ENCODE peak calls at places on chromosomes 2 and 18, in four cellular contexts. One of them, this sample, is unnamed. For H3K36me3 and H3K4me1, the result is how much of the 10 kb centered on the place peaks cover.

GRCh38 chr2:2787301-2787907 is 456.3 kb upstream of the MYT1L start:
- DNase-seq in neuronal stem cell: no peak
- DNase-seq in colonic mucosa: no peak
- DNase-seq in MM.1S: no peak
- DNase-seq in this sample: no peak

GRCh38 chr18:31998880-31999279 is 19.7 kb upstream of the RNF125 start:
- DNase-seq in colonic mucosa: no peak
- DNase-seq in neuronal stem cell: no peak
- DNase-seq in MM.1S: no peak
- DNase-seq in this sample: no peak

GRCh38 chr2:54471221-54471711 is 15.1 kb downstream of the SPTBN1 start:
- DNase-seq in neuronal stem cell: no peak
- DNase-seq in colonic mucosa: no peak
- DNase-seq in MM.1S: no peak
- DNase-seq in this sample: peak

GRCh38 chr18:42064109-42064508 is 109.1 kb downstream of the PIK3C3 start:
- DNase-seq in colonic mucosa: no peak
- DNase-seq in MM.1S: no peak
- DNase-seq in neuronal stem cell: no peak
- DNase-seq in this sample: no peak

GRCh38 chr2:26627350-26628105 is 13.6 kb downstream of the CIB4 start:
- DNase-seq in MM.1S: no peak
- DNase-seq in colonic mucosa: no peak
- DNase-seq in neuronal stem cell: no peak
- DNase-seq in this sample: no peak

GRCh38 chr18:13835202-13835601 is 11.3 kb downstream of the MC5R start:
- DNase-seq in MM.1S: no peak
- DNase-seq in colonic mucosa: no peak
- DNase-seq in neuronal stem cell: no peak
- DNase-seq in this sample: no peak

GRCh38 chr2:135952891-135953290 is 32.5 kb downstream of the DARS1 start:
- DNase-seq in neuronal stem cell: no peak
- DNase-seq in colonic mucosa: no peak
- DNase-seq in MM.1S: no peak
- DNase-seq in this sample: no peak

GRCh38 chr2:156339110-156339847 is 6.8 kb upstream of the NR4A2 start:
- DNase-seq in neuronal stem cell: no peak
- DNase-seq in MM.1S: no peak
- DNase-seq in colonic mucosa: peak
- DNase-seq in this sample: peak

GRCh38 chr2:109679627-109680026 is 65.5 kb downstream of the SOWAHC start:
- DNase-seq in MM.1S: no peak
- DNase-seq in neuronal stem cell: no peak
- DNase-seq in colonic mucosa: no peak
- DNase-seq in this sample: no peak

GRCh38 chr18:35282353-35282752 is 7.7 kb downstream of the ZSCAN30 start:
- DNase-seq in neuronal stem cell: no peak
- DNase-seq in colonic mucosa: no peak
- DNase-seq in MM.1S: no peak
- DNase-seq in this sample: no peak

GRCh38 chr18:63067939-63068338 is 251.6 kb downstream of the BCL2 start:
- DNase-seq in neuronal stem cell: no peak
- DNase-seq in colonic mucosa: no peak
- DNase-seq in MM.1S: no peak
- DNase-seq in this sample: no peak

GRCh38 chr2:128644745-128645256 is 326.1 kb upstream of the HS6ST1 start:
- DNase-seq in colonic mucosa: no peak
- DNase-seq in neuronal stem cell: peak
- DNase-seq in MM.1S: no peak
- DNase-seq in this sample: no peak

DNA sequence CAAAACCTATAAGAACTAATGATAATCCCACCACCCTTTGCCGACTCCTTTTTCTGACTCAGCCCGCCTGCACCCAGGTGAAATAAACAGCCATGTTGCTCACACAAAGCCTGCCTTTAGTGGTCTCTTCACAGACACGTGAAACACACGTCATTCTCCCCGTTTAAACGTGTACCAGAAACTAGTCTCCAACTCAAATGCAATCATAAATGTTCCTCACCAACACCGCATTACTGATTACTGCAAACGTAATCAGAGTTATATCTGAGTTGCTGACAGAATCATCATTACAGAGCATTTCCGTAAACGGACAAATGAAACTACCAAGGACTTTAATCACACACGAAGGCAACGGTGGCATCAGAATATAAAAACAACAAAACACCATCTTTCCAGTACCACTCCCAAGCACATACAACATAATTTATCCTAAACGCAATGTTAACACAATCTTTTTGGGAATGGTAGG is 1.9 kb downstream of the CLK1 start:
- DNase-seq in neuronal stem cell: no peak
- DNase-seq in colonic mucosa: peak
- DNase-seq in MM.1S: peak
- DNase-seq in this sample: peak
- H3K36me3 ChIP-seq in neuronal stem cell: half or more
- H3K36me3 ChIP-seq in colonic mucosa: under half
- H3K36me3 ChIP-seq in MM.1S: under half
- H3K36me3 ChIP-seq in this sample: half or more

GRCh38 chr2:41735006-41735405 is 312.8 kb upstream of the PKDCC start:
- DNase-seq in neuronal stem cell: no peak
- DNase-seq in MM.1S: no peak
- DNase-seq in colonic mucosa: no peak
- DNase-seq in this sample: no peak

GRCh38 chr2:41736105-41736567 is 311.7 kb upstream of the PKDCC start:
- DNase-seq in MM.1S: no peak
- DNase-seq in neuronal stem cell: no peak
- DNase-seq in colonic mucosa: no peak
- DNase-seq in this sample: no peak

GRCh38 chr2:41735446-41735845 is 312.4 kb upstream of the PKDCC start:
- DNase-seq in neuronal stem cell: no peak
- DNase-seq in colonic mucosa: no peak
- DNase-seq in MM.1S: no peak
- DNase-seq in this sample: no peak

GRCh38 chr2:41737888-41738287 is 309.9 kb upstream of the PKDCC start:
- DNase-seq in colonic mucosa: no peak
- DNase-seq in MM.1S: no peak
- DNase-seq in neuronal stem cell: no peak
- DNase-seq in this sample: no peak

DNA sequence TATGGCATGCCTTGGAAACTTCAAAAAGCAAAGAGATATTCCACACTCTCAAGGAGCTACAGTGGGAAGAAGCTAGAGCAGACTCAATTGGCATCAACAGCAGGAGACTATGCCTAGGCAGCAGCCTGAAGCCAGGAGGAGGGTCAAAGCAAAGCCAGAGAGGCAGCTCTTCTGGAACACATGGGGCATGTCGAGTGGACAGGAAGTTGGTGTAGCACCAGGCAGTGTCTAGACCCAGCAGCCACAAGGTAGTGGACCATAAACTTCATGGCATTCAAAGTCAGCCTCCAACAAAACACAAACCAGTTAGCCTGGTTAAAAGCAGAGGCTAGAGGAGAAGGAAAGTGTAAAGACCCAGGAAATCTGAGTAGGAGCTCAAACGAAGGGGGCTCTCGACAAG is 311.2 kb upstream of the PKDCC start:
- DNase-seq in MM.1S: no peak
- DNase-seq in neuronal stem cell: no peak
- DNase-seq in colonic mucosa: no peak
- DNase-seq in this sample: no peak
- H3K4me3 ChIP-seq in MM.1S: no peak
- H3K4me3 ChIP-seq in neuronal stem cell: no peak
- H3K4me3 ChIP-seq in colonic mucosa: no peak
- H3K4me3 ChIP-seq in this sample: no peak

GRCh38 chr2:174013310-174013751 is 48.2 kb upstream of the SP3 start:
- DNase-seq in neuronal stem cell: no peak
- DNase-seq in MM.1S: no peak
- DNase-seq in colonic mucosa: no peak
- DNase-seq in this sample: no peak

GRCh38 chr2:174014699-174015070 is 49.5 kb upstream of the SP3 start:
- DNase-seq in neuronal stem cell: no peak
- DNase-seq in colonic mucosa: no peak
- DNase-seq in MM.1S: no peak
- DNase-seq in this sample: no peak

GRCh38 chr2:174012347-174013309 is 47.5 kb upstream of the SP3 start:
- DNase-seq in MM.1S: no peak
- DNase-seq in neuronal stem cell: no peak
- DNase-seq in colonic mucosa: peak
- DNase-seq in this sample: no peak

GRCh38 chr2:174015428-174015827 is 50.3 kb upstream of the SP3 start:
- DNase-seq in MM.1S: no peak
- DNase-seq in colonic mucosa: no peak
- DNase-seq in neuronal stem cell: no peak
- DNase-seq in this sample: no peak

DNA sequence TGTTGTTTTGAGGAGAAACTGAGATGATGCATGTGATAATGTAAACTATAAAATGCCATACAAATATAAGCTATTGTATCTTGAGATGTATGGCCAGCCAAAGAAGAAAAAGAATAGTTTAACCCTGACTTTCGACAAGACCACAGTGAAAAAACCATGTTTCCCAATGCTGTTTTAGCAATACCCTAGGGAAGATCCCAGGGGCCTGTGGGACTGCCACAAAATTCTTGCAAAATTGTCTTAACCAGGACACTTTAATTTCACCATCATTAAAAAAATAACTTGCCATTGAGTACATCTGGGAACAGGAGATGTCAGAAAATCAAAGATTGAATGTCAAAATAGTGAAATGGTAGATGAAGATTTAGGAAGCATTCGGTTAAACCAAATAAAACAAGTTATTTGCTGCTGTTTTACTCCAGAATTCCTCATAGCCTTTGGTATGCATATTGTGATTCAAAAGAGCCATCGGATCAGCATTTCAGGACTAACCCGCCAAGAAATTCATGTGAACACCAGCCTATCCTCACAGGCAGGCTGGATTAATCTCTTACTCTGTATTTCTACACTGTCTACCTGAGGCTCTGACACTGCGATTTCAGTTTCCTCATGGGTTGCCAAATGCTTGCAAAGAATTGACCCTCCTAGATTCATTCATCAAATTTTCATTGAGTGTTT is 49.0 kb upstream of the SP3 start:
- DNase-seq in colonic mucosa: no peak
- DNase-seq in MM.1S: no peak
- DNase-seq in neuronal stem cell: no peak
- DNase-seq in this sample: no peak
- H3K4me1 ChIP-seq in colonic mucosa: under half
- H3K4me1 ChIP-seq in MM.1S: under half
- H3K4me1 ChIP-seq in neuronal stem cell: under half
- H3K4me1 ChIP-seq in this sample: under half

GRCh38 chr2:16525265-16525887 is 140.3 kb downstream of the CYRIA start:
- DNase-seq in colonic mucosa: peak
- DNase-seq in MM.1S: peak
- DNase-seq in neuronal stem cell: peak
- DNase-seq in this sample: peak
- H3K36me3 ChIP-seq in colonic mucosa: under half
- H3K36me3 ChIP-seq in MM.1S: under half
- H3K36me3 ChIP-seq in neuronal stem cell: under half
- H3K36me3 ChIP-seq in this sample: under half

This sample was measured in HAP-1.